ENCODE peak calls at places on chromosome 14, in nine cellular contexts. One of them, this sample, is unnamed.
A peak's percentile ranks its signal among the peaks of the same experiment; 100 is the strongest.

GRCh38 chr14:96889091-96889490 is 91.9 kb downstream of the VRK1 start:
- DNase-seq in epithelial cell of esophagus: no peak
- DNase-seq in CD4-positive, alpha-beta T cell: no peak
- DNase-seq in T-helper 2 cell: no peak
- DNase-seq in mammary epithelial cell: no peak
- DNase-seq in stimulated activated CD8-positive, alpha-beta memory T cell treated with anti-CD3 and anti-CD28 coated beads, Interleukin-4, amount 100 ng/mL, for 1 hour: no peak
- DNase-seq in Calu3: no peak
- DNase-seq in Daoy: no peak
- DNase-seq in effector CD4-positive, alpha-beta T cell: no peak
- DNase-seq in this sample: peak; percentile 60

GRCh38 chr14:102957222-102957621 is 34.8 kb downstream of the AMN start:
- DNase-seq in epithelial cell of esophagus: no peak
- DNase-seq in CD4-positive, alpha-beta T cell: no peak
- DNase-seq in T-helper 2 cell: no peak
- DNase-seq in mammary epithelial cell: no peak
- DNase-seq in stimulated activated CD8-positive, alpha-beta memory T cell treated with anti-CD3 and anti-CD28 coated beads, Interleukin-4, amount 100 ng/mL, for 1 hour: no peak
- DNase-seq in Calu3: no peak
- DNase-seq in Daoy: no peak
- DNase-seq in effector CD4-positive, alpha-beta T cell: no peak
- DNase-seq in this sample: no peak

GRCh38 chr14:30252800-30253425 is 306.0 kb upstream of the G2E3 start:
- DNase-seq in epithelial cell of esophagus: peak; percentile 76
- DNase-seq in CD4-positive, alpha-beta T cell: no peak
- DNase-seq in T-helper 2 cell: no peak
- DNase-seq in mammary epithelial cell: peak; percentile 50
- DNase-seq in stimulated activated CD8-positive, alpha-beta memory T cell treated with anti-CD3 and anti-CD28 coated beads, Interleukin-4, amount 100 ng/mL, for 1 hour: no peak
- DNase-seq in Calu3: no peak
- DNase-seq in Daoy: no peak
- DNase-seq in effector CD4-positive, alpha-beta T cell: no peak
- DNase-seq in this sample: no peak

GRCh38 chr14:54654600-54654999 is 87.7 kb downstream of the SAMD4A start:
- DNase-seq in epithelial cell of esophagus: peak; percentile 19
- DNase-seq in CD4-positive, alpha-beta T cell: no peak
- DNase-seq in T-helper 2 cell: no peak
- DNase-seq in mammary epithelial cell: no peak
- DNase-seq in stimulated activated CD8-positive, alpha-beta memory T cell treated with anti-CD3 and anti-CD28 coated beads, Interleukin-4, amount 100 ng/mL, for 1 hour: no peak
- DNase-seq in Calu3: no peak
- DNase-seq in Daoy: peak; percentile 18
- DNase-seq in effector CD4-positive, alpha-beta T cell: no peak
- DNase-seq in this sample: no peak

GRCh38 chr14:70655110-70655826 is 13.6 kb downstream of the TTC9 start:
- DNase-seq in epithelial cell of esophagus: no peak
- DNase-seq in CD4-positive, alpha-beta T cell: peak; percentile 65
- DNase-seq in T-helper 2 cell: peak; percentile 64
- DNase-seq in mammary epithelial cell: no peak
- DNase-seq in stimulated activated CD8-positive, alpha-beta memory T cell treated with anti-CD3 and anti-CD28 coated beads, Interleukin-4, amount 100 ng/mL, for 1 hour: peak; percentile 41
- DNase-seq in Calu3: peak; percentile 31
- DNase-seq in Daoy: peak; percentile 42
- DNase-seq in effector CD4-positive, alpha-beta T cell: peak; percentile 69
- DNase-seq in this sample: peak; percentile 53

GRCh38 chr14:23602181-23603095 is 23.8 kb upstream of the JPH4 start:
- DNase-seq in epithelial cell of esophagus: no peak
- DNase-seq in CD4-positive, alpha-beta T cell: no peak
- DNase-seq in T-helper 2 cell: no peak
- DNase-seq in mammary epithelial cell: no peak
- DNase-seq in stimulated activated CD8-positive, alpha-beta memory T cell treated with anti-CD3 and anti-CD28 coated beads, Interleukin-4, amount 100 ng/mL, for 1 hour: no peak
- DNase-seq in Calu3: no peak
- DNase-seq in Daoy: no peak
- DNase-seq in effector CD4-positive, alpha-beta T cell: no peak
- DNase-seq in this sample: no peak

GRCh38 chr14:75081835-75082234 is 12.4 kb downstream of the ZC2HC1C start:
- DNase-seq in epithelial cell of esophagus: no peak
- DNase-seq in CD4-positive, alpha-beta T cell: no peak
- DNase-seq in T-helper 2 cell: no peak
- DNase-seq in mammary epithelial cell: no peak
- DNase-seq in stimulated activated CD8-positive, alpha-beta memory T cell treated with anti-CD3 and anti-CD28 coated beads, Interleukin-4, amount 100 ng/mL, for 1 hour: no peak
- DNase-seq in Calu3: no peak
- DNase-seq in Daoy: no peak
- DNase-seq in effector CD4-positive, alpha-beta T cell: no peak
- DNase-seq in this sample: no peak

GRCh38 chr14:47269788-47270492 is 405.5 kb downstream of the MDGA2 start:
- DNase-seq in epithelial cell of esophagus: no peak
- DNase-seq in CD4-positive, alpha-beta T cell: no peak
- DNase-seq in T-helper 2 cell: no peak
- DNase-seq in mammary epithelial cell: no peak
- DNase-seq in stimulated activated CD8-positive, alpha-beta memory T cell treated with anti-CD3 and anti-CD28 coated beads, Interleukin-4, amount 100 ng/mL, for 1 hour: no peak
- DNase-seq in Calu3: no peak
- DNase-seq in Daoy: no peak
- DNase-seq in effector CD4-positive, alpha-beta T cell: no peak
- DNase-seq in this sample: peak; percentile 67

GRCh38 chr14:37594238-37594915 is 672 bp downstream of the FOXA1 start:
- DNase-seq in epithelial cell of esophagus: peak; percentile 93
- DNase-seq in CD4-positive, alpha-beta T cell: no peak
- DNase-seq in T-helper 2 cell: no peak
- DNase-seq in mammary epithelial cell: peak; percentile 74
- DNase-seq in stimulated activated CD8-positive, alpha-beta memory T cell treated with anti-CD3 and anti-CD28 coated beads, Interleukin-4, amount 100 ng/mL, for 1 hour: no peak
- DNase-seq in Calu3: peak; percentile 83
- DNase-seq in Daoy: peak; percentile 93
- DNase-seq in effector CD4-positive, alpha-beta T cell: no peak
- DNase-seq in this sample: peak; percentile 91

GRCh38 chr14:26863736-26864135 is 265.9 kb upstream of the NOVA1 start:
- DNase-seq in epithelial cell of esophagus: peak; percentile 49
- DNase-seq in CD4-positive, alpha-beta T cell: no peak
- DNase-seq in T-helper 2 cell: no peak
- DNase-seq in mammary epithelial cell: no peak
- DNase-seq in stimulated activated CD8-positive, alpha-beta memory T cell treated with anti-CD3 and anti-CD28 coated beads, Interleukin-4, amount 100 ng/mL, for 1 hour: no peak
- DNase-seq in Calu3: no peak
- DNase-seq in Daoy: peak; percentile 69
- DNase-seq in effector CD4-positive, alpha-beta T cell: no peak
- DNase-seq in this sample: no peak

GRCh38 chr14:77265187-77265515 is 5.9 kb downstream of the NGB start:
- DNase-seq in epithelial cell of esophagus: no peak
- DNase-seq in CD4-positive, alpha-beta T cell: no peak
- DNase-seq in T-helper 2 cell: no peak
- DNase-seq in mammary epithelial cell: no peak
- DNase-seq in stimulated activated CD8-positive, alpha-beta memory T cell treated with anti-CD3 and anti-CD28 coated beads, Interleukin-4, amount 100 ng/mL, for 1 hour: no peak
- DNase-seq in Calu3: no peak
- DNase-seq in Daoy: no peak
- DNase-seq in effector CD4-positive, alpha-beta T cell: no peak
- DNase-seq in this sample: no peak